ENCODE peak calls at places on chromosome 7, in six cellular contexts. Y is NCI-H2081, O is GM23338, L is KG1, V is GM13977, W is left colon. N is an unnamed sample.

GRCh38 chr7:149171894-149172533 is 23.3 kb upstream of the ZNF282 start:
- DNase-seq in O (no peak), W (no peak), L (no peak), V (no peak), Y (no peak), N (no peak)

GRCh38 chr7:132203021-132203420 is 373.2 kb downstream of the PLXNA4 start:
- DNase-seq in V (no peak), O (no peak), Y (no peak), L (no peak), W (no peak), N (no peak)

GRCh38 chr7:81499262-81500116 is 270.4 kb downstream of the HGF start:
- DNase-seq in O (peak), L (peak), V (peak), W (no peak), Y (peak), N (peak)

GRCh38 chr7:17497549-17498193 is 199.2 kb downstream of the AHR start:
- DNase-seq in O (peak), W (no peak), V (no peak), L (no peak), Y (no peak), N (no peak)

GRCh38 chr7:158778476-158778875 is 50.8 kb downstream of the ESYT2 start:
- DNase-seq in W (no peak), V (no peak), L (no peak), Y (no peak), O (no peak), N (no peak)

GRCh38 chr7:109020251-109020650 is 450.6 kb downstream of the DNAJB9 start:
- DNase-seq in V (no peak), W (no peak), Y (no peak), L (no peak), O (peak), N (no peak)

GRCh38 chr7:27167170-27167505 is 1.8 kb upstream of the HOXA9 start:
- DNase-seq in O (peak), W (no peak), V (no peak), Y (peak), L (no peak), N (no peak)

GRCh38 chr7:26863504-26864308 is 684 bp downstream of the SKAP2 start:
- DNase-seq in O (peak), W (no peak), Y (no peak), L (no peak), V (peak), N (no peak)

GRCh38 chr7:36165059-36165458 is 12.0 kb downstream of the EEPD1 start:
- DNase-seq in Y (no peak), O (no peak), V (no peak), L (no peak), W (no peak), N (no peak)

GRCh38 chr7:43872401-43873165 is 3.3 kb upstream of the MRPS24 start:
- DNase-seq in W (peak), Y (no peak), O (no peak), L (no peak), V (peak), N (peak)

GRCh38 chr7:3245721-3246120 is 55.3 kb upstream of the SDK1 start:
- DNase-seq in O (no peak), Y (no peak), L (no peak), W (no peak), V (no peak), N (no peak)

GRCh38 chr7:2761131-2761624 is 73.2 kb downstream of the AMZ1 start:
- DNase-seq in Y (no peak), L (no peak), O (no peak), W (peak), V (no peak), N (no peak)

GRCh38 chr7:150566572-150566971 is 618 bp upstream of the GIMAP4 start:
- DNase-seq in V (no peak), W (no peak), O (no peak), L (no peak), Y (no peak), N (no peak)

GRCh38 chr7:116569737-116570136 is 44.9 kb downstream of the CAV1 start:
- DNase-seq in Y (no peak), O (no peak), L (no peak), V (no peak), W (no peak), N (no peak)

GRCh38 chr7:105871142-105871541 is 5.3 kb downstream of the ATXN7L1 start:
- DNase-seq in W (no peak), O (no peak), V (no peak), L (no peak), Y (no peak), N (no peak)

GRCh38 chr7:123538189-123538714 is 3.9 kb upstream of the IQUB start:
- DNase-seq in O (no peak), W (no peak), V (no peak), Y (no peak), L (no peak), N (no peak)

N was measured in retina.